ENCODE peak calls at places on chromosomes 11 and 22, in four cellular contexts. S, B, J and U are unnamed samples.

GRCh38 chr11:46391578-46392420 is at the start of gene CHRM4:
- DNase-seq in B (peak), J (peak), S (no peak), U (peak)

GRCh38 chr11:71373791-71374454 is 74.3 kb downstream of the DHCR7 start:
- DNase-seq in S (no peak), J (no peak), B (no peak), U (no peak)

GRCh38 chr11:67397986-67398660 is 3.5 kb downstream of the PPP1CA start:
- DNase-seq in S (no peak), B (no peak), J (no peak), U (no peak)

GRCh38 chr22:49112176-49112575 is 715.5 kb downstream of the BRD1 start:
- DNase-seq in J (no peak), S (no peak), B (no peak), U (no peak)

GRCh38 chr11:65059959-65060824 is 1.8 kb upstream of the NAALADL1 start:
- DNase-seq in B (no peak), S (peak), J (no peak), U (no peak)

GRCh38 chr11:86938900-86939880 is 16.0 kb downstream of the FZD4 start:
- DNase-seq in J (peak), S (peak), B (peak), U (peak)

GRCh38 chr11:71238285-71238875 is 14.0 kb downstream of the SHANK2 start:
- DNase-seq in S (no peak), B (no peak), J (no peak), U (no peak)

GRCh38 chr11:133810179-133810550 is 35.1 kb downstream of the SPATA19 start:
- DNase-seq in J (no peak), S (no peak), B (no peak), U (no peak)

GRCh38 chr22:42500836-42501179 is 18.8 kb downstream of the RRP7A start:
- DNase-seq in S (no peak), B (no peak), J (no peak), U (no peak)

GRCh38 chr11:70247042-70247709 is 23.3 kb upstream of the PPFIA1 start:
- DNase-seq in S (no peak), B (peak), J (no peak), U (no peak)

GRCh38 chr11:114036156-114036811 is 23.2 kb upstream of the ZBTB16 start:
- DNase-seq in S (peak), B (peak), J (no peak), U (peak)

GRCh38 chr11:65887026-65887722 is 1.1 kb downstream of the FIBP start:
- DNase-seq in B (no peak), J (no peak), S (no peak), U (no peak)

GRCh38 chr11:2296913-2297622 is 4.7 kb downstream of the C11orf21 start:
- DNase-seq in B (no peak), J (no peak), S (no peak), U (no peak)

GRCh38 chr22:25149014-25149413 is 50.6 kb upstream of the CRYBB3 start:
- DNase-seq in J (no peak), S (no peak), B (no peak), U (no peak)

GRCh38 chr22:48700566-48701295 is 1126.9 kb downstream of the BRD1 start:
- DNase-seq in J (no peak), B (no peak), S (no peak), U (no peak)

GRCh38 chr11:124799384-124800225 is 601 bp downstream of the MSANTD2 start:
- DNase-seq in S (peak), B (peak), J (peak), U (peak)

GRCh38 chr11:102430158-102430836 is 22.3 kb downstream of the TMEM123 start:
- DNase-seq in B (peak), J (no peak), S (peak), U (peak)

GRCh38 chr11:1827095-1827797 is 7.5 kb upstream of the SYT8 start:
- DNase-seq in B (peak), J (peak), S (no peak), U (peak)

GRCh38 chr11:86952933-86953637 is 2.1 kb downstream of the FZD4 start:
- DNase-seq in J (no peak), S (no peak), B (peak), U (peak)

GRCh38 chr11:35326266-35326879 is 93.0 kb downstream of the SLC1A2 start:
- DNase-seq in B (no peak), J (no peak), S (no peak), U (no peak)

GRCh38 chr11:120667281-120667680 is 155.7 kb downstream of the GRIK4 start:
- DNase-seq in B (no peak), J (no peak), S (no peak), U (no peak)

GRCh38 chr11:36452987-36453386 is 57.1 kb downstream of the TRAF6 start:
- DNase-seq in S (peak), B (no peak), J (no peak), U (no peak)

GRCh38 chr11:71086687-71087258 is 165.6 kb downstream of the SHANK2 start:
- DNase-seq in J (peak), B (peak), S (no peak), U (peak)

GRCh38 chr11:115941481-115941993 is 437.3 kb upstream of the CADM1 start:
- DNase-seq in J (no peak), B (peak), S (peak), U (no peak)

GRCh38 chr22:38927033-38927789 is 30.2 kb upstream of the APOBEC3A start:
- DNase-seq in J (no peak), S (peak), B (peak), U (peak)